ENCODE peak calls at places on chromosomes 12 and 14, in eight cellular contexts. One of them, this sample, is unnamed.

GRCh38 chr14:57391609-57392195 is 1.3 kb downstream of the NAA30 start:
- DNase-seq in AG04449: no peak
- DNase-seq in MG63: no peak
- DNase-seq in epithelial cell of esophagus: no peak
- DNase-seq in activated T-helper 1 cell treated with Interleukin-2 at 50 U/mL for 16 hours: no peak
- DNase-seq in stomach: no peak
- DNase-seq in G401: no peak
- DNase-seq in stimulated activated CD4-positive, alpha-beta T cell treated with anti-CD3 and anti-CD28 coated beads, Interleukin-4, amount 100 ng/mL, for 24 hours: no peak
- DNase-seq in this sample: no peak

GRCh38 chr12:92257261-92257660 is 111.6 kb upstream of the BTG1 start:
- DNase-seq in AG04449: no peak
- DNase-seq in MG63: no peak
- DNase-seq in stomach: no peak
- DNase-seq in epithelial cell of esophagus: no peak
- DNase-seq in activated T-helper 1 cell treated with Interleukin-2 at 50 U/mL for 16 hours: no peak
- DNase-seq in G401: no peak
- DNase-seq in stimulated activated CD4-positive, alpha-beta T cell treated with anti-CD3 and anti-CD28 coated beads, Interleukin-4, amount 100 ng/mL, for 24 hours: no peak
- DNase-seq in this sample: no peak

GRCh38 chr12:116172224-116172849 is 105.2 kb downstream of the MED13L start:
- DNase-seq in AG04449: no peak
- DNase-seq in G401: no peak
- DNase-seq in stimulated activated CD4-positive, alpha-beta T cell treated with anti-CD3 and anti-CD28 coated beads, Interleukin-4, amount 100 ng/mL, for 24 hours: peak; percentile 51
- DNase-seq in activated T-helper 1 cell treated with Interleukin-2 at 50 U/mL for 16 hours: no peak
- DNase-seq in MG63: no peak
- DNase-seq in stomach: no peak
- DNase-seq in epithelial cell of esophagus: peak; percentile 28
- DNase-seq in this sample: no peak

GRCh38 chr14:84024231-84024630 is 1505.7 kb upstream of the FLRT2 start:
- DNase-seq in epithelial cell of esophagus: no peak
- DNase-seq in stomach: no peak
- DNase-seq in stimulated activated CD4-positive, alpha-beta T cell treated with anti-CD3 and anti-CD28 coated beads, Interleukin-4, amount 100 ng/mL, for 24 hours: no peak
- DNase-seq in MG63: no peak
- DNase-seq in AG04449: no peak
- DNase-seq in activated T-helper 1 cell treated with Interleukin-2 at 50 U/mL for 16 hours: no peak
- DNase-seq in G401: no peak
- DNase-seq in this sample: no peak

GRCh38 chr14:104585966-104586702 is 6.6 kb downstream of the C14orf180 start:
- DNase-seq in stomach: no peak
- DNase-seq in epithelial cell of esophagus: no peak
- DNase-seq in MG63: no peak
- DNase-seq in stimulated activated CD4-positive, alpha-beta T cell treated with anti-CD3 and anti-CD28 coated beads, Interleukin-4, amount 100 ng/mL, for 24 hours: no peak
- DNase-seq in activated T-helper 1 cell treated with Interleukin-2 at 50 U/mL for 16 hours: no peak
- DNase-seq in G401: no peak
- DNase-seq in AG04449: no peak
- DNase-seq in this sample: no peak

GRCh38 chr12:71999795-72000194 is 61.1 kb downstream of the TPH2 start:
- DNase-seq in G401: no peak
- DNase-seq in epithelial cell of esophagus: peak; percentile 32
- DNase-seq in AG04449: no peak
- DNase-seq in stimulated activated CD4-positive, alpha-beta T cell treated with anti-CD3 and anti-CD28 coated beads, Interleukin-4, amount 100 ng/mL, for 24 hours: no peak
- DNase-seq in MG63: no peak
- DNase-seq in activated T-helper 1 cell treated with Interleukin-2 at 50 U/mL for 16 hours: no peak
- DNase-seq in stomach: no peak
- DNase-seq in this sample: no peak

GRCh38 chr12:113438523-113439300 is 16.5 kb downstream of the SDSL start:
- DNase-seq in AG04449: no peak
- DNase-seq in G401: no peak
- DNase-seq in MG63: no peak
- DNase-seq in activated T-helper 1 cell treated with Interleukin-2 at 50 U/mL for 16 hours: no peak
- DNase-seq in stimulated activated CD4-positive, alpha-beta T cell treated with anti-CD3 and anti-CD28 coated beads, Interleukin-4, amount 100 ng/mL, for 24 hours: no peak
- DNase-seq in stomach: no peak
- DNase-seq in epithelial cell of esophagus: no peak
- DNase-seq in this sample: no peak

GRCh38 chr12:51391047-51391837 is at the start of gene GALNT6:
- DNase-seq in stimulated activated CD4-positive, alpha-beta T cell treated with anti-CD3 and anti-CD28 coated beads, Interleukin-4, amount 100 ng/mL, for 24 hours: peak; percentile 68
- DNase-seq in epithelial cell of esophagus: peak; percentile 67
- DNase-seq in activated T-helper 1 cell treated with Interleukin-2 at 50 U/mL for 16 hours: peak; percentile 64
- DNase-seq in AG04449: no peak
- DNase-seq in stomach: peak; percentile 82
- DNase-seq in G401: no peak
- DNase-seq in MG63: no peak
- DNase-seq in this sample: no peak

GRCh38 chr12:46268349-46268616 is 560 bp downstream of the SLC38A1 start:
- DNase-seq in epithelial cell of esophagus: peak; percentile 51
- DNase-seq in G401: no peak
- DNase-seq in activated T-helper 1 cell treated with Interleukin-2 at 50 U/mL for 16 hours: no peak
- DNase-seq in stomach: no peak
- DNase-seq in stimulated activated CD4-positive, alpha-beta T cell treated with anti-CD3 and anti-CD28 coated beads, Interleukin-4, amount 100 ng/mL, for 24 hours: no peak
- DNase-seq in AG04449: no peak
- DNase-seq in MG63: no peak
- DNase-seq in this sample: no peak

GRCh38 chr12:68587448-68587873 is 23.2 kb upstream of the RAP1B start:
- DNase-seq in stomach: no peak
- DNase-seq in epithelial cell of esophagus: no peak
- DNase-seq in G401: no peak
- DNase-seq in activated T-helper 1 cell treated with Interleukin-2 at 50 U/mL for 16 hours: no peak
- DNase-seq in stimulated activated CD4-positive, alpha-beta T cell treated with anti-CD3 and anti-CD28 coated beads, Interleukin-4, amount 100 ng/mL, for 24 hours: peak; percentile 39
- DNase-seq in MG63: no peak
- DNase-seq in AG04449: no peak
- DNase-seq in this sample: no peak

GRCh38 chr14:36880276-36880675 is 218.6 kb downstream of the PAX9 start:
- DNase-seq in epithelial cell of esophagus: no peak
- DNase-seq in activated T-helper 1 cell treated with Interleukin-2 at 50 U/mL for 16 hours: no peak
- DNase-seq in MG63: no peak
- DNase-seq in G401: no peak
- DNase-seq in AG04449: no peak
- DNase-seq in stimulated activated CD4-positive, alpha-beta T cell treated with anti-CD3 and anti-CD28 coated beads, Interleukin-4, amount 100 ng/mL, for 24 hours: no peak
- DNase-seq in stomach: no peak
- DNase-seq in this sample: no peak

GRCh38 chr12:39352470-39352869 is 90.5 kb downstream of the KIF21A start:
- DNase-seq in epithelial cell of esophagus: no peak
- DNase-seq in activated T-helper 1 cell treated with Interleukin-2 at 50 U/mL for 16 hours: no peak
- DNase-seq in AG04449: no peak
- DNase-seq in stomach: no peak
- DNase-seq in stimulated activated CD4-positive, alpha-beta T cell treated with anti-CD3 and anti-CD28 coated beads, Interleukin-4, amount 100 ng/mL, for 24 hours: no peak
- DNase-seq in MG63: no peak
- DNase-seq in G401: no peak
- DNase-seq in this sample: no peak